ENCODE peak calls at places on chromosome 3, in four cellular contexts. One of them, this sample, is unnamed.

GRCh38 chr3:87206070-87206469 is 21.0 kb upstream of the CHMP2B start:
- DNase-seq in HCT116: no peak
- DNase-seq in HepG2: peak; percentile 82
- DNase-seq in K562: no peak
- DNase-seq in this sample: no peak

GRCh38 chr3:174397848-174398247 is 461.3 kb upstream of the NAALADL2 start:
- DNase-seq in K562: no peak
- DNase-seq in HepG2: peak; percentile 1
- DNase-seq in HCT116: peak; percentile 22
- DNase-seq in this sample: no peak

GRCh38 chr3:174206607-174207192 is 652.4 kb upstream of the NAALADL2 start:
- DNase-seq in HCT116: no peak
- DNase-seq in K562: no peak
- DNase-seq in HepG2: no peak
- DNase-seq in this sample: no peak

GRCh38 chr3:111747490-111747889 is 111.6 kb upstream of the PHLDB2 start:
- DNase-seq in K562: no peak
- DNase-seq in HCT116: no peak
- DNase-seq in HepG2: no peak
- DNase-seq in this sample: no peak

GRCh38 chr3:65945480-65945879 is 93.2 kb downstream of the MAGI1 start:
- DNase-seq in HCT116: no peak
- DNase-seq in K562: no peak
- DNase-seq in HepG2: no peak
- DNase-seq in this sample: no peak

GRCh38 chr3:188975612-188976314 is 196.0 kb upstream of the TPRG1 start:
- DNase-seq in K562: no peak
- DNase-seq in HepG2: no peak
- DNase-seq in HCT116: no peak
- DNase-seq in this sample: no peak

GRCh38 chr3:9862391-9863235 is 17.4 kb downstream of the CIDEC start:
- DNase-seq in HepG2: peak; percentile 74
- DNase-seq in K562: peak; percentile 100
- DNase-seq in HCT116: no peak
- DNase-seq in this sample: peak; percentile 53

GRCh38 chr3:4829031-4829394 is 150.2 kb upstream of the BHLHE40 start:
- DNase-seq in HepG2: no peak
- DNase-seq in HCT116: no peak
- DNase-seq in K562: no peak
- DNase-seq in this sample: no peak

GRCh38 chr3:9553949-9554513 is 409 bp upstream of the LHFPL4 start:
- DNase-seq in K562: no peak
- DNase-seq in HCT116: no peak
- DNase-seq in HepG2: no peak
- DNase-seq in this sample: no peak

GRCh38 chr3:136740351-136740957 is 11.7 kb downstream of the STAG1 start:
- DNase-seq in K562: no peak
- DNase-seq in HepG2: no peak
- DNase-seq in HCT116: no peak
- DNase-seq in this sample: no peak

GRCh38 chr3:48016336-48016973 is at the start of gene MAP4:
- DNase-seq in HepG2: no peak
- DNase-seq in HCT116: no peak
- DNase-seq in K562: peak; percentile 41
- DNase-seq in this sample: no peak

GRCh38 chr3:150040097-150040496 is 69.4 kb upstream of the PFN2 start:
- DNase-seq in K562: no peak
- DNase-seq in HCT116: no peak
- DNase-seq in HepG2: no peak
- DNase-seq in this sample: no peak

GRCh38 chr3:37501906-37502305 is 327.5 kb upstream of the LRRFIP2 start:
- DNase-seq in K562: no peak
- DNase-seq in HepG2: no peak
- DNase-seq in HCT116: no peak
- DNase-seq in this sample: no peak

GRCh38 chr3:122245513-122246174 is 62.2 kb downstream of the CASR start:
- DNase-seq in HepG2: no peak
- DNase-seq in HCT116: no peak
- DNase-seq in K562: peak; percentile 9
- DNase-seq in this sample: no peak

GRCh38 chr3:172653004-172653403 is 57.9 kb downstream of the NCEH1 start:
- DNase-seq in HepG2: no peak
- DNase-seq in HCT116: no peak
- DNase-seq in K562: no peak
- DNase-seq in this sample: no peak

GRCh38 chr3:39192490-39193092 is at the start of gene XIRP1:
- DNase-seq in K562: no peak
- DNase-seq in HCT116: no peak
- DNase-seq in HepG2: no peak
- DNase-seq in this sample: no peak

GRCh38 chr3:177906573-177907229 is 629.5 kb upstream of the KCNMB2 start:
- DNase-seq in K562: no peak
- DNase-seq in HepG2: no peak
- DNase-seq in HCT116: no peak
- DNase-seq in this sample: no peak

GRCh38 chr3:153087595-153088566 is 74.1 kb upstream of the RAP2B start:
- DNase-seq in K562: no peak
- DNase-seq in HCT116: no peak
- DNase-seq in HepG2: no peak
- DNase-seq in this sample: no peak

GRCh38 chr3:15953841-15954240 is 156.1 kb upstream of the ANKRD28 start:
- DNase-seq in HCT116: peak; percentile 10
- DNase-seq in HepG2: no peak
- DNase-seq in K562: peak; percentile 40
- DNase-seq in this sample: no peak
- TF ChIP-seq ELF1 in HCT116: no peak
- TF ChIP-seq ELF1 in HepG2: no peak
- TF ChIP-seq ELF1 in K562: no peak
- TF ChIP-seq ELF1 in this sample: no peak

GRCh38 chr3:154244644-154245043 is 79.6 kb downstream of the DHX36 start:
- DNase-seq in HCT116: no peak
- DNase-seq in K562: no peak
- DNase-seq in HepG2: no peak
- DNase-seq in this sample: no peak

GRCh38 chr3:154242766-154243165 is 81.5 kb downstream of the DHX36 start:
- DNase-seq in HepG2: no peak
- DNase-seq in K562: no peak
- DNase-seq in HCT116: no peak
- DNase-seq in this sample: no peak

GRCh38 chr3:154241496-154241895 is 82.8 kb downstream of the DHX36 start:
- DNase-seq in HCT116: no peak
- DNase-seq in HepG2: no peak
- DNase-seq in K562: no peak
- DNase-seq in this sample: no peak

GRCh38 chr3:154240235-154240634 is 84.1 kb downstream of the DHX36 start:
- DNase-seq in HepG2: no peak
- DNase-seq in K562: no peak
- DNase-seq in HCT116: no peak
- DNase-seq in this sample: no peak

GRCh38 chr3:154243353-154243752 is 80.9 kb downstream of the DHX36 start:
- DNase-seq in HepG2: no peak
- DNase-seq in K562: no peak
- DNase-seq in HCT116: no peak
- DNase-seq in this sample: no peak
- H2AFZ ChIP-seq in HepG2: no peak overlapping the region
- H2AFZ ChIP-seq in K562: no peak overlapping the region
- H2AFZ ChIP-seq in HCT116: no peak overlapping the region
- H2AFZ ChIP-seq in this sample: peak overlapping the region; percentile 48

GRCh38 chr3:11364181-11364580 is 92.0 kb downstream of the ATG7 start:
- DNase-seq in K562: no peak
- DNase-seq in HCT116: no peak
- DNase-seq in HepG2: no peak
- DNase-seq in this sample: no peak

GRCh38 chr3:11367116-11367781 is 95.1 kb downstream of the ATG7 start:
- DNase-seq in HCT116: no peak
- DNase-seq in K562: no peak
- DNase-seq in HepG2: peak; percentile 34
- DNase-seq in this sample: no peak

GRCh38 chr3:11362600-11362999 is 90.4 kb downstream of the ATG7 start:
- DNase-seq in HepG2: peak; percentile 36
- DNase-seq in HCT116: no peak
- DNase-seq in K562: no peak
- DNase-seq in this sample: peak; percentile 62

GRCh38 chr3:11363732-11364131 is 91.5 kb downstream of the ATG7 start:
- DNase-seq in K562: no peak
- DNase-seq in HCT116: no peak
- DNase-seq in HepG2: no peak
- DNase-seq in this sample: no peak
- TF ChIP-seq ELF1 in K562: no peak
- TF ChIP-seq ELF1 in HCT116: no peak
- TF ChIP-seq ELF1 in HepG2: no peak
- TF ChIP-seq ELF1 in this sample: no peak

GRCh38 chr3:24225027-24225743 is 269.5 kb downstream of the THRB start:
- DNase-seq in HepG2: no peak
- DNase-seq in K562: no peak
- DNase-seq in HCT116: no peak
- DNase-seq in this sample: no peak
- H2AFZ ChIP-seq in HepG2: no peak overlapping the region
- H2AFZ ChIP-seq in K562: no peak overlapping the region
- H2AFZ ChIP-seq in HCT116: no peak overlapping the region
- H2AFZ ChIP-seq in this sample: no peak overlapping the region

GRCh38 chr3:107063351-107063750 is 313.9 kb upstream of the CCDC54 start:
- DNase-seq in HepG2: no peak
- DNase-seq in HCT116: no peak
- DNase-seq in K562: no peak
- DNase-seq in this sample: no peak

GRCh38 chr3:107062787-107063186 is 314.5 kb upstream of the CCDC54 start:
- DNase-seq in K562: no peak
- DNase-seq in HepG2: no peak
- DNase-seq in HCT116: no peak
- DNase-seq in this sample: no peak

GRCh38 chr3:107064445-107065060 is 312.7 kb upstream of the CCDC54 start:
- DNase-seq in HCT116: peak; percentile 57
- DNase-seq in K562: peak; percentile 33
- DNase-seq in HepG2: peak; percentile 44
- DNase-seq in this sample: peak; percentile 50

GRCh38 chr3:107062310-107062709 is 314.9 kb upstream of the CCDC54 start:
- DNase-seq in K562: no peak
- DNase-seq in HepG2: no peak
- DNase-seq in HCT116: no peak
- DNase-seq in this sample: no peak

DNA sequence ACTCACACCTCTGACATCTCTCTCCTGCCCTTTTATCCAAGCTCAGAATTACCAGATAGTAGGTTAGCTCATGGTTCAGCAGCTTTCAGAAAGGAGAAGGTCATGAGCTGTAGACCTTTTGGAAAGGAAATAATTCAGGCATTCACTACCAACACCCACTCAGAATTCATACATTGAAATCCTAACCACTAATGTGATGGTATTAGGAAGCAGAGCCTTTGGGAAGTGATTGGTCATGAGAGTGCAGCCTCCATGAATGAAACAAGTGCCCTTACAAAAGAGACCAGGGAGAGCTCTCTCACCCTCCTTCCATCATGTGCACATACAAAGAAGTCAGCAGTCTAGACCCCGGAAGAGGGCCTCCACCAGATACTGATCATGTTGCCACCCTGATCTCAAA is 315.8 kb upstream of the CCDC54 start:
- DNase-seq in HepG2: no peak
- DNase-seq in HCT116: no peak
- DNase-seq in K562: no peak
- DNase-seq in this sample: no peak
- TF ChIP-seq ELF1 in HepG2: no peak
- TF ChIP-seq ELF1 in HCT116: no peak
- TF ChIP-seq ELF1 in K562: no peak
- TF ChIP-seq ELF1 in this sample: no peak

This sample was measured in SK-N-SH.